ENCODE peak calls at places on chromosomes 13 and 19, in eight cellular contexts. I is GM23338; B is A673; R is astrocyte of the cerebellum; H is cardiac fibroblast; Q is AG09309; U is tibial nerve; E is CD8-positive, alpha-beta T cell. D is an unnamed sample.

GRCh38 chr19:50708179-50708879 is 11.3 kb downstream of the SHANK1 start:
- DNase-seq in B (no peak), R (no peak), E (no peak), I (no peak), U (no peak), H (no peak), Q (no peak), D (no peak)

GRCh38 chr19:42201489-42202289 is 15.8 kb downstream of the DEDD2 start:
- DNase-seq in U (no peak), I (no peak), H (no peak), Q (no peak), E (no peak), B (no peak), R (no peak), D (no peak)

GRCh38 chr19:44111910-44112463 is 1.2 kb upstream of the ZNF225 start:
- DNase-seq in E (no peak), B (peak; percentile 91), R (peak; percentile 38), U (no peak), Q (peak; percentile 64), H (peak; percentile 87), I (peak; percentile 96), D (peak; percentile 91)

GRCh38 chr19:45615795-45616708 is 14.0 kb upstream of the GPR4 start:
- DNase-seq in R (peak; percentile 69), U (peak; percentile 81), E (peak; percentile 34), H (peak; percentile 93), I (peak; percentile 99), Q (no peak), B (peak; percentile 94), D (peak; percentile 92)

GRCh38 chr19:8615022-8615421 is 4.5 kb upstream of the ADAMTS10 start:
- DNase-seq in U (no peak), H (no peak), E (no peak), I (no peak), B (no peak), R (no peak), Q (no peak), D (no peak)

GRCh38 chr13:100298116-100298681 is 209.3 kb downstream of the PCCA start:
- DNase-seq in I (no peak), B (peak; percentile 95), E (no peak), U (no peak), R (no peak), H (no peak), Q (no peak), D (peak; percentile 14)

GRCh38 chr19:336067-336614 is 8.5 kb downstream of the MIER2 start:
- DNase-seq in R (no peak), U (no peak), B (no peak), H (peak; percentile 11), I (no peak), E (no peak), Q (no peak), D (no peak)

GRCh38 chr13:40784540-40784939 is 4.9 kb upstream of the SLC25A15 start:
- DNase-seq in I (no peak), Q (no peak), E (no peak), R (no peak), U (no peak), H (no peak), B (no peak), D (no peak)

GRCh38 chr19:37941820-37942515 is 35.0 kb downstream of the SIPA1L3 start:
- DNase-seq in Q (no peak), U (no peak), E (no peak), R (no peak), I (no peak), B (no peak), H (no peak), D (no peak)

GRCh38 chr19:1647664-1648155 is 4.7 kb downstream of the TCF3 start:
- DNase-seq in B (no peak), Q (no peak), R (no peak), I (no peak), E (no peak), H (no peak), U (no peak), D (no peak)

GRCh38 chr19:1252818-1253513 is 4.6 kb downstream of the MIDN start:
- DNase-seq in U (peak; percentile 87), B (peak; percentile 98), E (peak; percentile 74), R (peak; percentile 88), Q (peak; percentile 96), I (no peak), H (peak; percentile 99), D (peak; percentile 98)

GRCh38 chr19:31315621-31316011 is 33.6 kb downstream of the TSHZ3 start:
- DNase-seq in H (no peak), B (no peak), R (no peak), U (no peak), E (no peak), I (no peak), Q (no peak), D (no peak)

GRCh38 chr13:25752957-25753540 is 298.8 kb downstream of the SHISA2 start:
- DNase-seq in R (peak; percentile 91), I (no peak), B (no peak), H (peak; percentile 91), E (no peak), U (peak; percentile 43), Q (no peak), D (peak; percentile 78)

GRCh38 chr19:32058131-32058530 is 287.3 kb upstream of the ZNF507 start:
- DNase-seq in H (no peak), Q (no peak), U (no peak), I (no peak), E (no peak), B (no peak), R (no peak), D (no peak)

GRCh38 chr13:82615043-82615442 is 1267.2 kb downstream of the SLITRK1 start:
- DNase-seq in Q (no peak), H (no peak), U (no peak), I (no peak), E (no peak), R (no peak), B (no peak), D (no peak)

GRCh38 chr19:1245884-1246816 is 2.2 kb upstream of the MIDN start:
- DNase-seq in H (no peak), U (no peak), R (no peak), I (no peak), E (no peak), B (no peak), Q (no peak), D (no peak)

GRCh38 chr19:43476606-43477005 is 11.2 kb upstream of the LYPD3 start:
- DNase-seq in Q (peak; percentile 46), E (no peak), H (peak; percentile 87), B (peak; percentile 61), R (peak; percentile 81), I (no peak), U (no peak), D (peak; percentile 73)

DNA sequence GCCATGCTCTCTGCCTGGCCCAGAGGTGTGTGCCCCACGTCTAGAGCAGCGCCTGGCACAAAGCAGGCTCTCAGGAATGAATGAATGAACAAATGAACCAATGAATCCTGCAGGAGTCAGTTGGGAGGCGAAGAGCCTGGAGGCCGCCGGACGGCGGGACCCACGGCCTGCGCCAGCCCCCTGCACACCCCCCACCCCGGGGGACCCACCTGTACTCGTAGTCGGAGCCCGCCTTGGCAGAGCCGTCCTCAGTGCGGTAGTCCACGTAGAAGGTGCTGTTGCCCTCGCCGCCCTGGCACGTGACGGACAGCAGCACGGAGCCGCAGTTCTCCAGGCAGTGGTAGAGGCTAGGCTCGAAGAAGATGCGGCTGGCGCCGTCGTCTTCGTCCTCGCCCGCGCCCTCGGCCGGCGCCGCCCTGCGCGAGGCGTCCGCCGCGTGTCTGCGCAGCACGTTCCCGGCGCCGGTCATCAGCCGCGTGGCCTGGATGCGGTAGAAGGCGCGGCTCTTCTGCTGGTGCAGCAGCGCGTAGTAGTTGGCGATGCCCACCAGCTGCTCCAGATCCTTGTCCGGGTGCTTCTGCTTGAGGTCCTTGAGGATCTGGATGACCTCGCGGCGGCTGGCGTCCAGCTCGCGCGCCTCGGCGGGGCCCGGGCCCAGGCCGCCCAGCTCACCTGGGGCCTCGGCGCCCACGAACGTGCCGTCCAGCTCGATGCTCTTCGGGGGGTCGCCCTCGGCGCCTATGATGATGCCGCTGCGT is 14.8 kb downstream of the SLC8A2 start:
- DNase-seq in R (no peak), I (peak; percentile 50), E (no peak), B (no peak), H (no peak), Q (no peak), U (no peak), D (no peak)
- H3K4me3 ChIP-seq in R (no peak overlapping the region), I (peak overlapping the region; percentile 49), E (no peak overlapping the region), B (no peak overlapping the region), H (no peak overlapping the region), Q (no peak overlapping the region), U (no peak overlapping the region), D (no peak overlapping the region)

DNA sequence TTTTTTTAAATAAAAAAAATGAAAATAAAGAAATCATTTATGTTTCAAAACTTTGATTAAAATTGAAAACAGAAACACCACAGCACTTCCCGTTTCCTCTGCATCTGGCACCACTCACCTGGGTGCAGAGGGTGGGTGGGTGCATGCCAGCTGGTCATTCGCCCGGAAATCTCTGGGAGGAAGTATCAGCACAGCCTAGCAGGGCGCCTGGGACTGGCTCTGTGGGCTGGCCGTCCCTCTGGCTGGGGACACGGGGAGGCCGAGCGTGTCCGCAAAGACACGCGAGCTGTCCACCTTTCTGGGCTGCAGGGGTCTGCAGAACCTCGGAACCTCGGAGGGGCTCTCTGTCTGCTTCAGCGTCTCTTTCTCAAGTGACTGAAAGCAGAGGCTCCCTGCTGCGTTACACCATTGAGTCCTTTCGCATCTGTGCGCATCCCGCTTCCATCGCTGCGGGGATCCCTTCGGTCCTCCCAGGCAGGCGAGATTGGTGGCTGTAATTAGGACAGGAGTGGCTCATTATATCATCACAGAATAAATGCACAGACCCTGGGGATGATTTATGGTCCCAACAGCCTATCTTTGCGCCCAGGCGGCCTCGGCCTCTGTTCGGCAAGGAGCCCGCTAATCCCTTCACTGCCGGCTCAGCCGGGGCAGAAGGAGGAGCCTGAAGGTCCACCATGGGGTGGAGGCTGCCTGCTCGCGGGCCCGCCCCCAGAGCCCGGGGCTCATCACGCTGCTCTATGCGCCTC is 17.2 kb downstream of the CRTC1 start:
- DNase-seq in I (peak; percentile 83), Q (no peak), E (peak; percentile 64), U (peak; percentile 60), B (peak; percentile 94), R (no peak), H (peak; percentile 49), D (peak; percentile 37)
- TF ChIP-seq CTCF in I (no peak), Q (no peak), E (no peak), U (no peak), B (no peak), R (no peak), H (no peak), D (no peak)

DNA sequence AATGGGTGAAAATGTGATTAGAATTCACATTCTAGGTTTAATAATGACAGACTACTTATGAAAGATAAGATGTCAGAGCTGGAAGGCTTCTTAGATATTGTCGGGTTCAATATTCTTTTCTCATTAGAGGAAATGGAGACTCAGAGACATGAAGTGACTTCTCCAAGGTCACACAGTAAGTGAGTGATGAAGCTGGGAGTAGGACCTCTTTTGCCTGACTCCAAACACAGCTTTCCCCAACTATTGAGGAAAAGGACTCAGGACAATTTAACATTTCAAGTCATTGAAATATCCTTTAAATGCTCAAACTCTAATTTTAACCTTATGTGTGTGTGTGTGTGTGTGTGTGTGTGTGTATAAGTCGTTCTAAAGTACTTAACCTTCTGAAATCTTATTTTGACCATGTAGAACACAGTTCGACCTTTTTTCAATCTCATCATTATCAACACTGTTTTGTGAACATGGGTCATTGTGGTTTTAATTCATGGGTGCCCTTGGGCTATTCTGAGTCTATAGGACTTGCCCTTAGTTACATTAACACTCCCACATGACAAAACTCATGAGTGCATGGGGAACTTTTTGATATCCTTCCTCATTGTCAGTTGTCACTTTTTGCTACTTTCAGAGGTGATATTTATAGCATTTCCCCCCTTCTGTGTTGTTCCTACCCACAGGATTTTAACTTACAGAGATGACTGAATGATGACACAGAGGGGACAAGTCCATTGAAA is 53.0 kb downstream of the LRCH1 start:
- DNase-seq in H (no peak), Q (no peak), I (no peak), R (no peak), E (no peak), U (no peak), B (no peak), D (no peak)
- H3K4me3 ChIP-seq in H (no peak overlapping the region), Q (no peak overlapping the region), I (no peak overlapping the region), R (no peak overlapping the region), E (no peak overlapping the region), U (no peak overlapping the region), B (no peak overlapping the region), D (no peak overlapping the region)

GRCh38 chr13:29282096-29282495 is 313.4 kb downstream of the SLC7A1 start:
- DNase-seq in U (no peak), E (no peak), Q (no peak), B (no peak), H (no peak), I (no peak), R (no peak), D (no peak)
- TF ChIP-seq CTCF in U (no peak), E (no peak), Q (no peak), B (no peak), H (no peak), I (no peak), R (no peak), D (no peak)